ENCODE peak calls at places on chromosomes 6 and 20, in eight cellular contexts. B is T follicular helper cell, M is osteocyte, L is Kasumi-1, E is HCEC 1CT, K is RCC 7860, Z is AG20443, X is iris pigment epithelial cell. Q is an unnamed sample.

GRCh38 chr20:8020314-8021079 is 936 bp upstream of the TMX4 start:
- DNase-seq in B (no peak), M (no peak), X (no peak), Z (no peak), L (no peak), K (no peak), E (no peak), Q (no peak)

GRCh38 chr20:57056651-57057050 is 209.8 kb downstream of the BMP7 start:
- DNase-seq in B (no peak), M (no peak), X (no peak), K (peak), Z (no peak), L (no peak), E (no peak), Q (no peak)

GRCh38 chr6:38264605-38265004 is 375.1 kb downstream of the BTBD9 start:
- DNase-seq in E (no peak), M (no peak), L (no peak), X (peak), Z (no peak), K (peak), B (no peak), Q (no peak)

GRCh38 chr6:159252955-159253508 is 83.8 kb downstream of the FNDC1 start:
- DNase-seq in X (peak), L (peak), B (no peak), Z (peak), M (no peak), K (no peak), E (peak), Q (peak)

GRCh38 chr6:143806282-143807102 is 36.6 kb upstream of the LTV1 start:
- DNase-seq in B (no peak), M (no peak), K (peak), X (peak), Z (peak), E (peak), L (no peak), Q (peak)

GRCh38 chr6:11486486-11486885 is 51.1 kb upstream of the TMEM170B start:
- DNase-seq in M (no peak), K (no peak), B (no peak), X (no peak), Z (no peak), L (no peak), E (no peak), Q (no peak)

GRCh38 chr6:7468382-7469081 is 72.9 kb upstream of the DSP start:
- DNase-seq in M (no peak), K (peak), E (no peak), B (no peak), X (peak), L (peak), Z (peak), Q (peak)

GRCh38 chr20:9928281-9928737 is 89.4 kb upstream of the PAK5 start:
- DNase-seq in K (no peak), L (no peak), E (no peak), B (no peak), Z (no peak), M (no peak), X (no peak), Q (no peak)

GRCh38 chr6:84798257-84798656 is 33.9 kb upstream of the TBX18 start:
- DNase-seq in B (no peak), Z (no peak), E (peak), L (no peak), K (no peak), X (peak), M (no peak), Q (no peak)

GRCh38 chr20:37314617-37315292 is 25.3 kb downstream of the MANBAL start:
- DNase-seq in M (no peak), B (no peak), Z (no peak), K (no peak), L (no peak), E (no peak), X (no peak), Q (peak)